ENCODE peak calls at places on chromosomes 16 and 17, in seven cellular contexts. N, O, Z, G, M, J and U are unnamed samples.

GRCh38 chr16:23836404-23837291 is 865 bp downstream of the PRKCB start:
- DNase-seq in N (no peak), O (peak; percentile 65), Z (peak; percentile 48), G (peak; percentile 54), M (no peak), J (no peak), U (no peak)

GRCh38 chr17:1231456-1231855 is 38.8 kb upstream of the BHLHA9 start:
- DNase-seq in N (no peak), O (no peak), Z (no peak), G (peak; percentile 79), M (no peak), J (no peak), U (no peak)

GRCh38 chr16:70709961-70710360 is 24.1 kb upstream of the MTSS2 start:
- DNase-seq in N (no peak), O (no peak), Z (no peak), G (no peak), M (no peak), J (no peak), U (no peak)

GRCh38 chr16:66414891-66415290 is 12.2 kb upstream of the BEAN1 start:
- DNase-seq in N (no peak), O (no peak), Z (no peak), G (no peak), M (peak; percentile 35), J (no peak), U (peak; percentile 47)

GRCh38 chr17:50833396-50834125 is 1.8 kb upstream of the WFIKKN2 start:
- DNase-seq in N (no peak), O (no peak), Z (peak; percentile 93), G (no peak), M (no peak), J (no peak), U (no peak)

GRCh38 chr17:66255527-66255971 is 26.3 kb upstream of the APOH start:
- DNase-seq in N (no peak), O (no peak), Z (no peak), G (no peak), M (no peak), J (no peak), U (no peak)

GRCh38 chr16:47624563-47624962 is 163.4 kb downstream of the PHKB start:
- DNase-seq in N (no peak), O (no peak), Z (no peak), G (no peak), M (no peak), J (no peak), U (no peak)

GRCh38 chr16:27429330-27429871 is 27.4 kb downstream of the IL21R start:
- DNase-seq in N (no peak), O (no peak), Z (no peak), G (no peak), M (no peak), J (no peak), U (no peak)

GRCh38 chr16:2420035-2420434 is 9.2 kb upstream of the CCNF start:
- DNase-seq in N (no peak), O (no peak), Z (no peak), G (no peak), M (no peak), J (no peak), U (no peak)

GRCh38 chr16:47311738-47312505 is 148.9 kb downstream of the ITFG1 start:
- DNase-seq in N (no peak), O (no peak), Z (no peak), G (no peak), M (no peak), J (no peak), U (peak; percentile 81)

GRCh38 chr16:66524601-66525164 is 25.2 kb downstream of the TK2 start:
- DNase-seq in N (no peak), O (no peak), Z (no peak), G (no peak), M (no peak), J (no peak), U (no peak)

GRCh38 chr16:75341934-75342811 is 90.7 kb upstream of the BCAR1 start:
- DNase-seq in N (no peak), O (no peak), Z (no peak), G (no peak), M (peak; percentile 43), J (no peak), U (peak; percentile 82)

GRCh38 chr16:88554711-88555264 is 15.4 kb upstream of the ZC3H18 start:
- DNase-seq in N (no peak), O (no peak), Z (peak; percentile 21), G (no peak), M (no peak), J (no peak), U (no peak)

GRCh38 chr17:80115159-80115558 is 13.8 kb downstream of the GAA start:
- DNase-seq in N (no peak), O (no peak), Z (no peak), G (no peak), M (no peak), J (no peak), U (no peak)

GRCh38 chr16:19114359-19115147 is 789 bp downstream of the ITPRIPL2 start:
- DNase-seq in N (peak; percentile 69), O (peak; percentile 88), Z (no peak), G (peak; percentile 74), M (no peak), J (peak; percentile 54), U (peak; percentile 15)

GRCh38 chr16:19116711-19117449 is 3.1 kb downstream of the ITPRIPL2 start:
- DNase-seq in N (no peak), O (no peak), Z (no peak), G (no peak), M (no peak), J (no peak), U (peak; percentile 76)

GRCh38 chr16:19113577-19114358 is at the start of gene ITPRIPL2:
- DNase-seq in N (peak; percentile 90), O (peak; percentile 93), Z (peak; percentile 60), G (peak; percentile 90), M (peak; percentile 70), J (peak; percentile 85), U (peak; percentile 43)

GRCh38 chr16:19118938-19119431 is 5.2 kb downstream of the ITPRIPL2 start:
- DNase-seq in N (peak; percentile 69), O (no peak), Z (no peak), G (no peak), M (peak; percentile 90), J (peak; percentile 82), U (peak; percentile 85)

GRCh38 chr16:19115148-19116021 is 1.6 kb downstream of the ITPRIPL2 start:
- DNase-seq in N (no peak), O (peak; percentile 79), Z (no peak), G (no peak), M (no peak), J (no peak), U (no peak)
- H3K4me3 ChIP-seq in N (peak overlapping the region; percentile 69), O (peak overlapping the region; percentile 75), Z (no peak overlapping the region), G (no peak overlapping the region), M (peak overlapping the region; percentile 73), J (peak overlapping the region; percentile 67), U (peak overlapping the region; percentile 51)

GRCh38 chr17:75516619-75517276 is 420 bp downstream of the TSEN54 start:
- DNase-seq in N (peak; percentile 46), O (peak; percentile 88), Z (peak; percentile 50), G (peak; percentile 72), M (no peak), J (peak; percentile 52), U (no peak)

GRCh38 chr17:75516255-75516618 is at the start of gene TSEN54:
- DNase-seq in N (peak; percentile 94), O (peak; percentile 98), Z (peak; percentile 99), G (peak; percentile 98), M (peak; percentile 81), J (peak; percentile 98), U (peak; percentile 73)

GRCh38 chr17:75515523-75516254 is at the start of gene CASKIN2:
- DNase-seq in N (peak; percentile 98), O (peak; percentile 99), Z (peak; percentile 99), G (peak; percentile 98), M (peak; percentile 79), J (peak; percentile 99), U (peak; percentile 70)

GRCh38 chr17:75518201-75518600 is 1.9 kb downstream of the TSEN54 start:
- DNase-seq in N (no peak), O (no peak), Z (no peak), G (no peak), M (no peak), J (no peak), U (no peak)

GRCh38 chr17:75517277-75517865 is 1.0 kb downstream of the TSEN54 start:
- DNase-seq in N (no peak), O (peak; percentile 80), Z (peak; percentile 53), G (peak; percentile 70), M (no peak), J (peak; percentile 81), U (no peak)
- TF ChIP-seq CTCF in N (no peak), O (no peak), Z (peak; percentile 20), G (no peak), M (peak; percentile 3), J (no peak), U (no peak)

DNA sequence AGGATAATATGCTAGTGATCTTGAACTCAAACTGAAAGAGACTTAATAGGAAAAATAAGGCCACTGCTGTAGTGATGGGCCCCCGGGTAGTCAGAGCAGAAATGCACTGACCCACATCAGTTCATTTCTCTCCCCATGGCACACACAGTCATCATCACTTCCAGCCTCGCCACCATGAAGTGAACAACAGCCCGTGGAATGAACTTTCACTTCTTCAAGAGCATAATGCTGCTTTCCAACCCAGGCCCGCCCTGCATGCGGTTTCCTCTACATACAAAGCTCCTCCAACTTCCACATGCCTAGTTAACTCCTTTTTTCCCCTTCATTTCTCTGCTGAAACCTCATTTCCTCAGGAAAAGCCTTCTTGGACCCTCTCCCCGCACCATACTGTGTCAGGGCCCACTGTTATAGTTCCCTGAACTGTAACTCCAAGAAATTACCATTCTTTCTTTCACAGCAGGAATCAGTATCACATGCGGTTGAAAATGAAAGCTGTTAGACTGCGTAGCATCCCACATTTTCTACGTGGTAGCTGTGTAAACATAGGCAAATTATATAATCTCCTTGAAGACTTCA is 65.8 kb upstream of the SMIM36 start:
- DNase-seq in N (peak; percentile 39), O (no peak), Z (no peak), G (no peak), M (peak; percentile 81), J (no peak), U (no peak)
- H3K4me3 ChIP-seq in N (peak overlapping the region; percentile 25), O (no peak overlapping the region), Z (no peak overlapping the region), G (no peak overlapping the region), M (peak overlapping the region; percentile 32), J (no peak overlapping the region), U (no peak overlapping the region)

GRCh38 chr17:27293359-27293897 is 486 bp upstream of the WSB1 start:
- DNase-seq in N (peak; percentile 41), O (no peak), Z (no peak), G (peak; percentile 64), M (no peak), J (no peak), U (no peak)

GRCh38 chr17:27293898-27294688 is at the start of gene WSB1:
- DNase-seq in N (peak; percentile 95), O (peak; percentile 96), Z (peak; percentile 91), G (peak; percentile 96), M (peak; percentile 84), J (peak; percentile 94), U (peak; percentile 55)

GRCh38 chr17:27290916-27291598 is 2.9 kb upstream of the WSB1 start:
- DNase-seq in N (no peak), O (no peak), Z (no peak), G (no peak), M (no peak), J (no peak), U (no peak)

GRCh38 chr17:27288183-27288582 is 5.7 kb upstream of the WSB1 start:
- DNase-seq in N (no peak), O (no peak), Z (no peak), G (no peak), M (no peak), J (no peak), U (no peak)

DNA sequence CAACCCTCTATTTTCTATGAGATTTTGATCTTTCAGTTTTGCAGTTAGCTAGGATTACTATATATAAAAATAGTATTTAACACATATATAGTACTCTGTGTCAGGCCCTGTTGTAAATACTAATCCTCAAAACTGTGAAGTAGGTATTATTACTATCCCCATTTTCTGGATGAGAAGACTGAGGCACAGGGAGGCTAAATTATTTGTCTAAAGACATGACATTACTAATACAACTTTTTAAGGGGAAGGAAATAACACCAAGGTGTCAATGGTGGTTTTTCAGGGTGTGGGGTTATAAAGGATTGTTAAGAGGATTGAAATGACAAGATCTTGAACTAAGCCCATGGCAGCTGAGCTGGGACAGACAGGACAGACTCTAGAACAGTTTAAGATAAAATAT is 4.1 kb upstream of the WSB1 start:
- DNase-seq in N (no peak), O (no peak), Z (no peak), G (no peak), M (no peak), J (no peak), U (no peak)
- TF ChIP-seq CTCF in N (no peak), O (no peak), Z (no peak), G (no peak), M (no peak), J (no peak), U (no peak)